ENCODE peak calls at places on chromosome 16, in six cellular contexts. One of them, this sample, is unnamed.

GRCh38 chr16:79653337-79654000 is 52.9 kb upstream of the MAF start:
- DNase-seq in globus pallidus: no peak
- DNase-seq in NCI-H2081: no peak
- DNase-seq in G401: no peak
- DNase-seq in neural progenitor cell: no peak
- DNase-seq in glomerular endothelial cell: no peak
- DNase-seq in this sample: no peak

GRCh38 chr16:72537684-72538083 is 365.7 kb upstream of the PMFBP1 start:
- DNase-seq in globus pallidus: no peak
- DNase-seq in NCI-H2081: no peak
- DNase-seq in G401: no peak
- DNase-seq in neural progenitor cell: no peak
- DNase-seq in glomerular endothelial cell: peak
- DNase-seq in this sample: no peak

GRCh38 chr16:78543066-78543465 is 443.6 kb downstream of the WWOX start:
- DNase-seq in globus pallidus: no peak
- DNase-seq in NCI-H2081: no peak
- DNase-seq in G401: no peak
- DNase-seq in neural progenitor cell: no peak
- DNase-seq in glomerular endothelial cell: no peak
- DNase-seq in this sample: no peak

GRCh38 chr16:9072806-9073341 is 18.6 kb upstream of the HAPSTR1 start:
- DNase-seq in globus pallidus: no peak
- DNase-seq in NCI-H2081: no peak
- DNase-seq in G401: no peak
- DNase-seq in neural progenitor cell: no peak
- DNase-seq in glomerular endothelial cell: no peak
- DNase-seq in this sample: no peak

GRCh38 chr16:22784690-22785214 is 29.2 kb upstream of the HS3ST2 start:
- DNase-seq in globus pallidus: no peak
- DNase-seq in NCI-H2081: no peak
- DNase-seq in G401: no peak
- DNase-seq in neural progenitor cell: no peak
- DNase-seq in glomerular endothelial cell: no peak
- DNase-seq in this sample: no peak

GRCh38 chr16:66030036-66030435 is 336.5 kb upstream of the CDH5 start:
- DNase-seq in globus pallidus: no peak
- DNase-seq in NCI-H2081: no peak
- DNase-seq in G401: no peak
- DNase-seq in neural progenitor cell: no peak
- DNase-seq in glomerular endothelial cell: no peak
- DNase-seq in this sample: no peak

GRCh38 chr16:56042416-56042815 is 148.9 kb upstream of the GNAO1 start:
- DNase-seq in globus pallidus: no peak
- DNase-seq in NCI-H2081: no peak
- DNase-seq in G401: no peak
- DNase-seq in neural progenitor cell: no peak
- DNase-seq in glomerular endothelial cell: no peak
- DNase-seq in this sample: no peak

GRCh38 chr16:7596285-7596684 is 263.6 kb downstream of the RBFOX1 start:
- DNase-seq in globus pallidus: no peak
- DNase-seq in NCI-H2081: no peak
- DNase-seq in G401: no peak
- DNase-seq in neural progenitor cell: no peak
- DNase-seq in glomerular endothelial cell: no peak
- DNase-seq in this sample: no peak

GRCh38 chr16:89060207-89060794 is 33.4 kb upstream of the ACSF3 start:
- DNase-seq in globus pallidus: no peak
- DNase-seq in NCI-H2081: no peak
- DNase-seq in G401: no peak
- DNase-seq in neural progenitor cell: no peak
- DNase-seq in glomerular endothelial cell: no peak
- DNase-seq in this sample: no peak

GRCh38 chr16:17301593-17302135 is 169.1 kb downstream of the XYLT1 start:
- DNase-seq in globus pallidus: no peak
- DNase-seq in NCI-H2081: no peak
- DNase-seq in G401: no peak
- DNase-seq in neural progenitor cell: no peak
- DNase-seq in glomerular endothelial cell: no peak
- DNase-seq in this sample: no peak

GRCh38 chr16:79997257-79997656 is 396.7 kb upstream of the MAF start:
- DNase-seq in globus pallidus: no peak
- DNase-seq in NCI-H2081: no peak
- DNase-seq in G401: no peak
- DNase-seq in neural progenitor cell: peak
- DNase-seq in glomerular endothelial cell: no peak
- DNase-seq in this sample: no peak

GRCh38 chr16:49748322-49748721 is 107.6 kb downstream of the ZNF423 start:
- DNase-seq in globus pallidus: no peak
- DNase-seq in NCI-H2081: no peak
- DNase-seq in G401: no peak
- DNase-seq in neural progenitor cell: no peak
- DNase-seq in glomerular endothelial cell: no peak
- DNase-seq in this sample: no peak

GRCh38 chr16:1920727-1921155 is 2.5 kb upstream of the HS3ST6 start:
- DNase-seq in globus pallidus: no peak
- DNase-seq in NCI-H2081: no peak
- DNase-seq in G401: peak
- DNase-seq in neural progenitor cell: peak
- DNase-seq in glomerular endothelial cell: no peak
- DNase-seq in this sample: no peak

GRCh38 chr16:89289428-89290395 is 72.2 kb downstream of the ZNF778 start:
- DNase-seq in globus pallidus: peak
- DNase-seq in NCI-H2081: peak
- DNase-seq in G401: peak
- DNase-seq in neural progenitor cell: peak
- DNase-seq in glomerular endothelial cell: no peak
- DNase-seq in this sample: peak

GRCh38 chr16:68798398-68798797 is 44.9 kb upstream of the TANGO6 start:
- DNase-seq in globus pallidus: no peak
- DNase-seq in NCI-H2081: no peak
- DNase-seq in G401: no peak
- DNase-seq in neural progenitor cell: no peak
- DNase-seq in glomerular endothelial cell: no peak
- DNase-seq in this sample: no peak

GRCh38 chr16:49590166-49590871 is 216.7 kb downstream of the C16orf78 start:
- DNase-seq in globus pallidus: no peak
- DNase-seq in NCI-H2081: no peak
- DNase-seq in G401: no peak
- DNase-seq in neural progenitor cell: no peak
- DNase-seq in glomerular endothelial cell: no peak
- DNase-seq in this sample: no peak

GRCh38 chr16:65312071-65312470 is 190.2 kb upstream of the CDH11 start:
- DNase-seq in globus pallidus: no peak
- DNase-seq in NCI-H2081: no peak
- DNase-seq in G401: no peak
- DNase-seq in neural progenitor cell: no peak
- DNase-seq in glomerular endothelial cell: no peak
- DNase-seq in this sample: no peak

GRCh38 chr16:977896-978295 is 3.7 kb upstream of the SOX8 start:
- DNase-seq in globus pallidus: no peak
- DNase-seq in NCI-H2081: no peak
- DNase-seq in G401: no peak
- DNase-seq in neural progenitor cell: no peak
- DNase-seq in glomerular endothelial cell: no peak
- DNase-seq in this sample: no peak

GRCh38 chr16:13866073-13866472 is 53.9 kb upstream of the ERCC4 start:
- DNase-seq in globus pallidus: peak
- DNase-seq in NCI-H2081: peak
- DNase-seq in G401: peak
- DNase-seq in neural progenitor cell: peak
- DNase-seq in glomerular endothelial cell: peak
- DNase-seq in this sample: peak

GRCh38 chr16:84138824-84139627 is 6.0 kb downstream of the HSDL1 start:
- DNase-seq in globus pallidus: no peak
- DNase-seq in NCI-H2081: no peak
- DNase-seq in G401: no peak
- DNase-seq in neural progenitor cell: peak
- DNase-seq in glomerular endothelial cell: no peak
- DNase-seq in this sample: no peak

This sample was measured in putamen.